ENCODE peak calls at places on chromosome 4, in seven cellular contexts. U is upper lobe of left lung, B is stomach, F is A549, R is tibial nerve, G is HepG2, E is suprapubic skin. Z is an unnamed sample. For H3K4me1, the result is how much of the 10 kb centered on the place peaks cover.

GRCh38 chr4:54213812-54214211 is 15.3 kb upstream of the PDGFRA start:
- DNase-seq in U (no peak), B (peak), F (no peak), R (no peak), G (no peak), E (no peak), Z (no peak)

GRCh38 chr4:166386491-166387367 is 513.7 kb downstream of the TLL1 start:
- DNase-seq in U (no peak), B (no peak), F (peak), R (no peak), G (no peak), E (no peak), Z (no peak)

GRCh38 chr4:44232262-44232661 is 216.3 kb downstream of the KCTD8 start:
- DNase-seq in U (no peak), B (no peak), F (no peak), R (no peak), G (no peak), E (no peak), Z (no peak)

GRCh38 chr4:54090804-54091623 is 8.9 kb upstream of the GSX2 start:
- DNase-seq in U (no peak), B (peak), F (no peak), R (no peak), G (peak), E (no peak), Z (no peak)

GRCh38 chr4:37770016-37770415 is 56.5 kb upstream of the PGM2 start:
- DNase-seq in U (no peak), B (no peak), F (no peak), R (no peak), G (no peak), E (no peak), Z (no peak)

GRCh38 chr4:181822005-181822375 is 421.2 kb upstream of the TENM3 start:
- DNase-seq in U (no peak), B (no peak), F (no peak), R (no peak), G (no peak), E (no peak), Z (no peak)

GRCh38 chr4:3460926-3461325 is 2.2 kb upstream of the DOK7 start:
- DNase-seq in U (no peak), B (no peak), F (no peak), R (no peak), G (no peak), E (no peak), Z (no peak)

GRCh38 chr4:159484861-159485260 is 382.0 kb downstream of the RAPGEF2 start:
- DNase-seq in U (no peak), B (no peak), F (no peak), R (no peak), G (no peak), E (no peak), Z (no peak)

GRCh38 chr4:181478675-181479074 is 764.5 kb upstream of the TENM3 start:
- DNase-seq in U (no peak), B (no peak), F (no peak), R (no peak), G (no peak), E (no peak), Z (no peak)

GRCh38 chr4:34972189-34972588 is 1272.1 kb downstream of the ARAP2 start:
- DNase-seq in U (no peak), B (no peak), F (no peak), R (no peak), G (no peak), E (no peak), Z (no peak)

GRCh38 chr4:113760852-113761681 is 471 bp downstream of the CAMK2D start:
- DNase-seq in U (peak), B (peak), F (peak), R (peak), G (peak), E (peak), Z (peak)

GRCh38 chr4:146510942-146511341 is 10.8 kb downstream of the SLC10A7 start:
- DNase-seq in U (no peak), B (no peak), F (no peak), R (no peak), G (no peak), E (no peak), Z (no peak)

GRCh38 chr4:65302145-65302544 is 368.1 kb downstream of the EPHA5 start:
- DNase-seq in U (no peak), B (no peak), F (no peak), R (no peak), G (no peak), E (no peak), Z (no peak)

GRCh38 chr4:13024147-13025105 is 459.7 kb downstream of the RAB28 start:
- DNase-seq in U (no peak), B (no peak), F (no peak), R (no peak), G (no peak), E (no peak), Z (no peak)

GRCh38 chr4:93409035-93409434 is 419.5 kb upstream of the ATOH1 start:
- DNase-seq in U (no peak), B (no peak), F (no peak), R (no peak), G (no peak), E (no peak), Z (no peak)

GRCh38 chr4:41360214-41360910 is 103.6 kb downstream of the UCHL1 start:
- DNase-seq in U (peak), B (peak), F (peak), R (peak), G (no peak), E (peak), Z (no peak)

DNA sequence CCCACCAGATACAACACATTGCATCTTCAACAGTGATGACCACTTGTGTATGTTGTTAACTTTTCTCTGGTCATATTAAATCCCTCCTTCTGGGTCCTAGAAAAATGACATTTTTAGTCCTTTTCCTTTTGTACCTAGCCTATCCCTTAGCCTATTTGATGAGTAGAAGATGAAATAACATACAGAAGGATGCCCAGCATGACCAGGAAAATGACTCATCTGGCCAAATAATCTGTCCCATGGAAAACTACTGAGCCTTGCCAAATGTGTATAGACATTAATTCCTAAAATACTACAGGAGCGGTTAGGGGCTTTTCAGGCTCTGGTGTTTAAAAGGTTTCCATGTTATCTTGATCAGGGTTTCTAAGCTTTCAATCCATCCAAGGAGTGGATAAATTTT is 129.0 kb upstream of the KCNIP4 start:
- DNase-seq in U (no peak), B (no peak), F (no peak), R (no peak), G (no peak), E (no peak), Z (no peak)
- H3K4me1 ChIP-seq in U (under half), B (under half), F (under half), R (under half), G (under half), E (under half), Z (under half)

GRCh38 chr4:156391297-156391653 is 437.6 kb upstream of the CTSO start:
- DNase-seq in U (no peak), B (no peak), F (no peak), R (no peak), G (no peak), E (no peak), Z (no peak)

GRCh38 chr4:156390599-156391296 is 437.1 kb upstream of the CTSO start:
- DNase-seq in U (no peak), B (no peak), F (no peak), R (no peak), G (no peak), E (no peak), Z (no peak)

GRCh38 chr4:156388826-156389225 is 435.2 kb upstream of the CTSO start:
- DNase-seq in U (no peak), B (no peak), F (no peak), R (no peak), G (no peak), E (no peak), Z (no peak)
- TF ChIP-seq EP300 in U (no peak), B (no peak), F (no peak), R (no peak), G (no peak), E (no peak), Z (no peak)

GRCh38 chr4:115852767-115853091 is 739.3 kb upstream of the NDST4 start:
- DNase-seq in U (no peak), B (no peak), F (no peak), R (no peak), G (no peak), E (no peak), Z (no peak)

GRCh38 chr4:115850799-115851509 is 737.5 kb upstream of the NDST4 start:
- DNase-seq in U (no peak), B (no peak), F (no peak), R (no peak), G (no peak), E (no peak), Z (no peak)

GRCh38 chr4:115851918-115852766 is 738.7 kb upstream of the NDST4 start:
- DNase-seq in U (peak), B (peak), F (peak), R (no peak), G (peak), E (no peak), Z (no peak)
- TF ChIP-seq CTCF in U (peak), B (no peak), F (peak), R (no peak), G (peak), E (peak), Z (no peak)

DNA sequence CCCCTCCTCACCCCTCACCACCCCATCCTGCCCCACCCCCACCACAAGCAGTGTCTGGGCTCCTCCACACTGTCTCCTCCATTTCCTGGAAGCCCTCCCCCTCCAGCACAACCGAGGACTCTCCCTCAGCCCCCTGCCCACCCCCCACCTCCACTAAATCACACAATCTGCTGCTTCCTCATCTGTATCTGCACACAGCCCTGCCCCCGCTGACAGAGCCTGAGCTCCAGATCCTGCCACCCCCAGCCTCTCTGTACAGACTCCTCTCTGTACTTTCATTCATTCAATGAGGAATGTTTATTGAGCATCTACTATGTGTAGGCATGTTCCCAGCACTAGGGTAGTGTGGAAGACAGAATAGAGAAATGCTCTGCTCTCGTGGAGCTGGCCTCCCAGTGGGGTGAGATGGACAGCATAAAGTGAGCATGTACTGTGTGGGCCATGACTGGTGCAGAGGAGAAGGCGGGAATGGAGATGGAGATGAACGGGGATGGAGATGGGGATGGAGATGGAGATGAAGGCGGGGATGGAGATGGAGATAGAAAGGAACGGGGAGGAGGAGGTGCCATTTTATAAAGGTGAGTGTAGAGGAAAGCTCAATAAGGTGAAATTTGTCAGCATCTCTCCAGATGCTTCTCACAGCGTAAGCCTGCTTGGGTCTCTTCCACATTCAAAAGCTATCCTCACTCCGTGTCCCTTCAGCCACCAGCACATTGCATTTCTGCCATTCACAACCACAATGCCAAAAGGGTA is 2.5 kb upstream of the PPP2R2C start:
- DNase-seq in U (no peak), B (no peak), F (no peak), R (no peak), G (no peak), E (peak), Z (peak)
- H3K4me1 ChIP-seq in U (under half), B (under half), F (under half), R (under half), G (under half), E (under half), Z (under half)

GRCh38 chr4:76993787-76994641 is 44.5 kb downstream of the SEPTIN11 start:
- DNase-seq in U (no peak), B (no peak), F (no peak), R (no peak), G (no peak), E (no peak), Z (no peak)

GRCh38 chr4:76995776-76996175 is 46.2 kb downstream of the SEPTIN11 start:
- DNase-seq in U (no peak), B (no peak), F (no peak), R (no peak), G (no peak), E (no peak), Z (no peak)

GRCh38 chr4:76998251-76998901 is 48.8 kb downstream of the SEPTIN11 start:
- DNase-seq in U (no peak), B (no peak), F (no peak), R (no peak), G (no peak), E (no peak), Z (peak)

GRCh38 chr4:76997454-76997853 is 47.9 kb downstream of the SEPTIN11 start:
- DNase-seq in U (no peak), B (no peak), F (no peak), R (no peak), G (no peak), E (no peak), Z (no peak)

DNA sequence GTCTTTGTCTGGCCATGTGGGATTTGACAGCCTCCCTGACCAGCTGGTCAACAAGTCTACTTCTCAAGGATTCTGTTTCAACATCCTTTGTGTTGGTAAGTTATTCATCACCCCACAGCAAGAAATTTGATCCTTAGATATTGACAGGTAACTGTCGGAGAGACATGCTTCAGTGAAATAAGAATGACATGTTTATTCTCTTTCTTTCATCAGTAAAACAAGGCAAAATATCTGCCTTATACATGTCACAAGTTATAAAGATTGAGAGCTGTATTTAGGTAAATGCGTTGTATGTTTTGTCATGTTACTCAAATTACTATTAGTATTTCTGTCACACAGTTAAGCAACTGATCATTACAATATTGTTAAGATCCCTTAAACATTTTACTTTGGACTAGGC is 46.9 kb downstream of the SEPTIN11 start:
- DNase-seq in U (no peak), B (no peak), F (no peak), R (no peak), G (no peak), E (no peak), Z (no peak)
- TF ChIP-seq EP300 in U (no peak), B (no peak), F (no peak), R (no peak), G (no peak), E (no peak), Z (no peak)

GRCh38 chr4:119626943-119627266 is 1.7 kb downstream of the PDE5A start:
- DNase-seq in U (no peak), B (no peak), F (no peak), R (no peak), G (no peak), E (no peak), Z (no peak)

GRCh38 chr4:119626420-119626819 is 2.2 kb downstream of the PDE5A start:
- DNase-seq in U (no peak), B (no peak), F (no peak), R (no peak), G (no peak), E (no peak), Z (no peak)

GRCh38 chr4:119627267-119628190 is 1.1 kb downstream of the PDE5A start:
- DNase-seq in U (peak), B (peak), F (peak), R (peak), G (no peak), E (peak), Z (peak)

GRCh38 chr4:119629142-119629471 is 503 bp upstream of the PDE5A start:
- DNase-seq in U (no peak), B (no peak), F (no peak), R (no peak), G (no peak), E (no peak), Z (no peak)

DNA sequence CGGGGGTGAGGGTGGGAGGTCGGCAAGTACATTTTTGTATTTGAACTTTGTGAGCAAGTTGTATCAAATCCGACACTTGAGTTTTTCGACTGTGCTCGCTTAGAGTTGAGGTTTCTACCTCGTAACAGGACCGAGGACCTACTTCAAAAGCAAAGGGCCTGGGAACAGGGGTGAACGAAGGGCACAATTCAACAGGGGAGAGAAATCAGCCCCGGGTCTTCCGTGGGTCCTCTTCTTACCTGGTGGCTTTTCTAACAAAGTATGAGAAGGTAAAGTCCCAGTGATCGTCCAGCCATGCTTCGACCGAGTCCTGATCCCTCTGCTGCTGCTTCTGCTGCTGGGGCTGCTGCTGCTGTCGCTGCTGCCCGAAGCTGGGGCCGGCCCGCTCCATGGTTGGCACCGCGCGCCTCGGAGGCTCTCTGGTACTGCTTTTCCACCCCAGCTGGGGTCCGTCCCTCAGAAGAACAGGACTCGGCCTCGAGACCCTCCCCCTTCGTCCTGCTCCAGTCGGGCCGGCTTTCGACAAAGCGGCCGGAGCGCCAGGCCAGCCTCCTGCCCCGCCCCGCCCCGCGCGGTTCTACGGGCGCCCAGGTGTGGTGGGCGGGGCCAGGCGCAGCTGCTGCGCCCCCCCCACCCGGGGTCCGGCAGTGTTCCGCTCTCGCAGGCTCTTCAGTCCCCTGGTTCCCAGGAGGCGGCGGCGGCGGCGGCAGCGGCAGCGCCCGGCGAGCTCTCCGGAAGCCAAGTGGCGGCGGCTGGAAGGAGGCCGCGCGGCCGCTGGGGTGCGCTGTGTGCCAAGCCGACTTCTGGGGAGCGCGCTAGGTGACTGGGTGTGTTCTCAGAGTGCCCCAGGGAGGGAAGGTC is at the start of gene PDE5A:
- DNase-seq in U (peak), B (peak), F (peak), R (peak), G (peak), E (peak), Z (peak)
- TF ChIP-seq CTCF in U (peak), B (no peak), F (peak), R (peak), G (peak), E (peak), Z (peak)

GRCh38 chr4:182825003-182825402 is 92.2 kb downstream of the DCTD start:
- DNase-seq in U (no peak), B (no peak), F (no peak), R (no peak), G (no peak), E (no peak), Z (no peak)
- H3K4me1 ChIP-seq in U (under half), B (under half), F (under half), R (under half), G (under half), E (under half), Z (under half)

DNA sequence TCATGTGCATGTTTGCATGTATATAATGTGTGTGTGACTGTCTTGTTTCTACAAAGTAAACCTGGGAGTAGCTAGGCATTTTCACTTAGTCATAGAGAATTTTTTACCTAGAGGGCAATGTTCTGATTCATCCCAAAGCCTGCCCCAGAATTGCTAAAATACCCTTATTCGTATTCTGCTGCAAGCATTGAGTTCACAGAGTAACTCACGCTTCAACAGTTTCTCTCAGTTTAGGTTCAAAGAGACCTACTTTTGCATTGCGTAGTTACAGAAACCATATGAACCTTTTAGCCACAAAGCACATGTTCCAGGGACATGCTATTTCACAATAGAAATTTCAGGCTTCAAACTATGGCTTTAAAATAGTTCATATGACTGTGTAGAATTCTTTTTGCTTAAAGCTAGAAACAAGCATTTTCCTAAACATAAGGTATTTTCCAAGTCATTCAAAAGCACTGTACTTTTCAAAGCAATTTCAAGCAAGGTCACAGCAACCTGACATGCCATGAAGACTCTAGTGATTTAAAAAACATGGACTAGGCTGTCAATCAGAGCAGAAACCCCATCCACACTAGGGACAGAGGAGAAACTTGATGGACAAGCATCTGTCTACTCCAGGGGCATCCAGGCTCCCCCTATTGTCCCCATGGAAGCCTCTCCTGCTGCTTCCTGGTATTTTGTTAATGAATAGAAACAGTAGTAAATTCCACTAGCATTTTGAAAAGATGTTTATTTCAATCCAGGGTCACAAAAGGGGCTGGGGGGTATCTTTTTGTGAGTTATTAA is 81.5 kb upstream of the MAPK10 start:
- DNase-seq in U (no peak), B (no peak), F (peak), R (no peak), G (no peak), E (no peak), Z (no peak)
- TF ChIP-seq EP300 in U (no peak), B (no peak), F (no peak), R (no peak), G (no peak), E (no peak), Z (no peak)

DNA sequence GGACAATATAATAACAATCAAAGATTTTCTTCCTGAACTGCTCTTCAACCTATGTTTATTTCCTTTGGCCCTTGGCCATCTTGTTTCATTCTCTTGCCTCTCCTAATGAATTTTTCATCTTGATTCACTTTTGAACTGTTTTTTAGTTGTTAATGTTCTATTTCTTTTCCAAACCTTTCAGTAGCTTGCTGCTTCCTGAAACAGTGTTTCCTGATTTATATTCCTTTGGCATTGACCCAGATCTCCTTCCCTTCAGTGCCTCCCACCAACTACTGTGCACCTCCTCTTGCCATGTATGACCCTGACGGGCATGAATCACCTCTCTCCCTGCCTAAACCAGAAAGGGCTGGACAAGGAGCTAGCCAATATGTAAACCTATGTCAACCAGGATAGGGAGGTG is 25.6 kb upstream of the SPP1 start:
- DNase-seq in U (no peak), B (no peak), F (peak), R (no peak), G (no peak), E (no peak), Z (no peak)
- TF ChIP-seq CTCF in U (no peak), B (no peak), F (no peak), R (no peak), G (no peak), E (no peak), Z (no peak)

Z was measured in esophagus muscularis mucosa.